ENCODE peak calls at places on chromosomes 1 and 21, in nine cellular contexts. One of them, this sample, is unnamed.

GRCh38 chr1:30427545-30427944 is 295.8 kb downstream of the MATN1 start:
- DNase-seq in heart left ventricle: no peak
- DNase-seq in body of pancreas: no peak
- DNase-seq in prostate gland: peak; percentile 0
- DNase-seq in A549: no peak
- DNase-seq in K562: no peak
- DNase-seq in tibial nerve: no peak
- DNase-seq in suprapubic skin: no peak
- DNase-seq in stomach: no peak
- DNase-seq in this sample: no peak

GRCh38 chr1:214002060-214002459 is 14.3 kb downstream of the PROX1 start:
- DNase-seq in heart left ventricle: no peak
- DNase-seq in body of pancreas: no peak
- DNase-seq in prostate gland: no peak
- DNase-seq in A549: no peak
- DNase-seq in K562: no peak
- DNase-seq in tibial nerve: no peak
- DNase-seq in suprapubic skin: no peak
- DNase-seq in stomach: no peak
- DNase-seq in this sample: no peak

GRCh38 chr1:197471248-197472035 is 203.4 kb downstream of the CRB1 start:
- DNase-seq in heart left ventricle: no peak
- DNase-seq in body of pancreas: no peak
- DNase-seq in prostate gland: no peak
- DNase-seq in A549: no peak
- DNase-seq in K562: no peak
- DNase-seq in tibial nerve: no peak
- DNase-seq in suprapubic skin: no peak
- DNase-seq in stomach: no peak
- DNase-seq in this sample: no peak

GRCh38 chr1:54833146-54833545 is 32.0 kb upstream of the TTC22 start:
- DNase-seq in heart left ventricle: no peak
- DNase-seq in body of pancreas: no peak
- DNase-seq in prostate gland: no peak
- DNase-seq in A549: no peak
- DNase-seq in K562: no peak
- DNase-seq in tibial nerve: no peak
- DNase-seq in suprapubic skin: peak; percentile 58
- DNase-seq in stomach: peak; percentile 18
- DNase-seq in this sample: peak; percentile 55

GRCh38 chr1:161182214-161182613 is 4.9 kb upstream of the B4GALT3 start:
- DNase-seq in heart left ventricle: peak; percentile 13
- DNase-seq in body of pancreas: no peak
- DNase-seq in prostate gland: no peak
- DNase-seq in A549: peak; percentile 30
- DNase-seq in K562: peak; percentile 42
- DNase-seq in tibial nerve: no peak
- DNase-seq in suprapubic skin: no peak
- DNase-seq in stomach: no peak
- DNase-seq in this sample: no peak

GRCh38 chr1:24895511-24895910 is 34.6 kb downstream of the RUNX3 start:
- DNase-seq in heart left ventricle: no peak
- DNase-seq in body of pancreas: no peak
- DNase-seq in prostate gland: no peak
- DNase-seq in A549: no peak
- DNase-seq in K562: no peak
- DNase-seq in tibial nerve: no peak
- DNase-seq in suprapubic skin: no peak
- DNase-seq in stomach: peak; percentile 7
- DNase-seq in this sample: no peak

GRCh38 chr1:13702425-13703127 is 2.6 kb downstream of the PRDM2 start:
- DNase-seq in heart left ventricle: no peak
- DNase-seq in body of pancreas: no peak
- DNase-seq in prostate gland: no peak
- DNase-seq in A549: no peak
- DNase-seq in K562: no peak
- DNase-seq in tibial nerve: no peak
- DNase-seq in suprapubic skin: no peak
- DNase-seq in stomach: no peak
- DNase-seq in this sample: no peak

GRCh38 chr1:163035791-163036249 is 33.3 kb upstream of the RGS4 start:
- DNase-seq in heart left ventricle: no peak
- DNase-seq in body of pancreas: no peak
- DNase-seq in prostate gland: no peak
- DNase-seq in A549: peak; percentile 13
- DNase-seq in K562: no peak
- DNase-seq in tibial nerve: no peak
- DNase-seq in suprapubic skin: no peak
- DNase-seq in stomach: no peak
- DNase-seq in this sample: no peak

GRCh38 chr1:14726606-14727005 is 128.1 kb downstream of the KAZN start:
- DNase-seq in heart left ventricle: no peak
- DNase-seq in body of pancreas: no peak
- DNase-seq in prostate gland: no peak
- DNase-seq in A549: no peak
- DNase-seq in K562: no peak
- DNase-seq in tibial nerve: no peak
- DNase-seq in suprapubic skin: no peak
- DNase-seq in stomach: no peak
- DNase-seq in this sample: no peak

GRCh38 chr1:51214615-51215131 is 21.4 kb upstream of the RNF11 start:
- DNase-seq in heart left ventricle: no peak
- DNase-seq in body of pancreas: no peak
- DNase-seq in prostate gland: no peak
- DNase-seq in A549: no peak
- DNase-seq in K562: no peak
- DNase-seq in tibial nerve: no peak
- DNase-seq in suprapubic skin: no peak
- DNase-seq in stomach: no peak
- DNase-seq in this sample: no peak

GRCh38 chr1:228105996-228106799 is 2.9 kb downstream of the MRPL55 start:
- DNase-seq in heart left ventricle: no peak
- DNase-seq in body of pancreas: no peak
- DNase-seq in prostate gland: no peak
- DNase-seq in A549: no peak
- DNase-seq in K562: peak; percentile 3
- DNase-seq in tibial nerve: no peak
- DNase-seq in suprapubic skin: no peak
- DNase-seq in stomach: no peak
- DNase-seq in this sample: no peak

GRCh38 chr1:59699227-59699847 is 115.4 kb upstream of the HOOK1 start:
- DNase-seq in heart left ventricle: no peak
- DNase-seq in body of pancreas: peak; percentile 42
- DNase-seq in prostate gland: no peak
- DNase-seq in A549: peak; percentile 18
- DNase-seq in K562: peak; percentile 58
- DNase-seq in tibial nerve: no peak
- DNase-seq in suprapubic skin: no peak
- DNase-seq in stomach: no peak
- DNase-seq in this sample: no peak

GRCh38 chr1:220045356-220046051 is 801 bp downstream of the EPRS1 start:
- DNase-seq in heart left ventricle: no peak
- DNase-seq in body of pancreas: no peak
- DNase-seq in prostate gland: no peak
- DNase-seq in A549: peak; percentile 27
- DNase-seq in K562: peak; percentile 29
- DNase-seq in tibial nerve: no peak
- DNase-seq in suprapubic skin: no peak
- DNase-seq in stomach: no peak
- DNase-seq in this sample: no peak

GRCh38 chr1:225811622-225812487 is 1.9 kb downstream of the EPHX1 start:
- DNase-seq in heart left ventricle: no peak
- DNase-seq in body of pancreas: peak; percentile 60
- DNase-seq in prostate gland: no peak
- DNase-seq in A549: peak; percentile 59
- DNase-seq in K562: peak; percentile 43
- DNase-seq in tibial nerve: peak; percentile 57
- DNase-seq in suprapubic skin: no peak
- DNase-seq in stomach: no peak
- DNase-seq in this sample: no peak

GRCh38 chr21:33668180-33668579 is 25.9 kb downstream of the ITSN1 start:
- DNase-seq in heart left ventricle: no peak
- DNase-seq in body of pancreas: no peak
- DNase-seq in prostate gland: no peak
- DNase-seq in A549: no peak
- DNase-seq in K562: no peak
- DNase-seq in tibial nerve: no peak
- DNase-seq in suprapubic skin: no peak
- DNase-seq in stomach: no peak
- DNase-seq in this sample: no peak

GRCh38 chr1:246503341-246503740 is 3.7 kb downstream of the SMYD3 start:
- DNase-seq in heart left ventricle: no peak
- DNase-seq in body of pancreas: no peak
- DNase-seq in prostate gland: peak; percentile 32
- DNase-seq in A549: peak; percentile 53
- DNase-seq in K562: no peak
- DNase-seq in tibial nerve: no peak
- DNase-seq in suprapubic skin: no peak
- DNase-seq in stomach: no peak
- DNase-seq in this sample: no peak

GRCh38 chr1:48775817-48776399 is 783 bp downstream of the BEND5 start:
- DNase-seq in heart left ventricle: no peak
- DNase-seq in body of pancreas: peak; percentile 21
- DNase-seq in prostate gland: no peak
- DNase-seq in A549: no peak
- DNase-seq in K562: no peak
- DNase-seq in tibial nerve: no peak
- DNase-seq in suprapubic skin: no peak
- DNase-seq in stomach: no peak
- DNase-seq in this sample: no peak

GRCh38 chr1:232630894-232631195 is 912 bp upstream of the SIPA1L2 start:
- DNase-seq in heart left ventricle: no peak
- DNase-seq in body of pancreas: no peak
- DNase-seq in prostate gland: no peak
- DNase-seq in A549: no peak
- DNase-seq in K562: no peak
- DNase-seq in tibial nerve: no peak
- DNase-seq in suprapubic skin: no peak
- DNase-seq in stomach: no peak
- DNase-seq in this sample: no peak

GRCh38 chr1:1910651-1911389 is 4.2 kb upstream of the CALML6 start:
- DNase-seq in heart left ventricle: peak; percentile 35
- DNase-seq in body of pancreas: peak; percentile 5
- DNase-seq in prostate gland: no peak
- DNase-seq in A549: no peak
- DNase-seq in K562: no peak
- DNase-seq in tibial nerve: no peak
- DNase-seq in suprapubic skin: no peak
- DNase-seq in stomach: no peak
- DNase-seq in this sample: no peak

GRCh38 chr1:95742591-95743089 is 508.6 kb downstream of the RWDD3 start:
- DNase-seq in heart left ventricle: peak; percentile 49
- DNase-seq in body of pancreas: no peak
- DNase-seq in prostate gland: no peak
- DNase-seq in A549: peak; percentile 17
- DNase-seq in K562: no peak
- DNase-seq in tibial nerve: no peak
- DNase-seq in suprapubic skin: no peak
- DNase-seq in stomach: no peak
- DNase-seq in this sample: no peak

DNA sequence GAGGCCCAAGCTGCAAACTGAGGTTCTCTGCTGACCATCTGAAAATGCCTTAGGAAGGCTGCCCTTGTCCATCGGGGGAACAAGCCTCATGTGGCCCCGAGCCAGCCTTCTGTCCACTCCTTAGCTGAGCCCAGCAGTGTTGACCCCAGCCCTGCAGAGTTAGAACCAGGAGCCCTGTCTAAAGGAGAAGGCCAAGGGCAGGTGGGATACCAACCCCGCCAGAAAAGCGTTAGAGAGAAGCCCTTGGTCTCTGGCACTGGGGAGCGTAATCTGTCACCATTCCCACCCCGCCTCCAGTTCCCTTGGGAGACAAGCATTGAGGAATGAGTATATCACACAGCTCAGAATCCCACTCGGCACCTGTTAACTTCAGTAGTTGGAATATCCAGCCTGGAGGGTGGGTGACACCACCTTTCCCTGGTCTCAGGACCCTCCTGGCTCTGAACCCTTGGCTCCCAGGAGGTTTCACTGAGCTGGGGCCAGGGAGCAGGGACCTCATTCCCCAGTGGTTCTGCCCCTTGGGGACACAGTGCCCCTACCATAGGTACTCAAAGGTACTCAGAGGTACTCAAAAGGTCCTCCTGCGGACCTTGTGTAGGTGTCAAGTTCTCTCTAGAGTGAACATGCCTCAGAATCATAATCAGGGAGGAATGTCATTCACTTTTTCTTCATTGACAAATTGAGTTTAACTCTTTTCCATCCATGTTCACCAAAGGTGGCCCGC is 16.4 kb downstream of the ETS2 start:
- DNase-seq in heart left ventricle: no peak
- DNase-seq in body of pancreas: no peak
- DNase-seq in prostate gland: no peak
- DNase-seq in A549: no peak
- DNase-seq in K562: no peak
- DNase-seq in tibial nerve: no peak
- DNase-seq in suprapubic skin: no peak
- DNase-seq in stomach: no peak
- DNase-seq in this sample: no peak
- H3K4me3 ChIP-seq in heart left ventricle: no peak overlapping the region
- H3K4me3 ChIP-seq in body of pancreas: no peak overlapping the region
- H3K4me3 ChIP-seq in prostate gland: no peak overlapping the region
- H3K4me3 ChIP-seq in A549: no peak overlapping the region
- H3K4me3 ChIP-seq in K562: no peak overlapping the region
- H3K4me3 ChIP-seq in tibial nerve: no peak overlapping the region
- H3K4me3 ChIP-seq in suprapubic skin: no peak overlapping the region
- H3K4me3 ChIP-seq in stomach: no peak overlapping the region
- H3K4me3 ChIP-seq in this sample: no peak overlapping the region

GRCh38 chr1:16631248-16632043 is 18.1 kb upstream of the NBPF1 start:
- DNase-seq in heart left ventricle: peak; percentile 35
- DNase-seq in body of pancreas: peak; percentile 14
- DNase-seq in prostate gland: no peak
- DNase-seq in A549: no peak
- DNase-seq in K562: peak; percentile 50
- DNase-seq in tibial nerve: no peak
- DNase-seq in suprapubic skin: peak; percentile 86
- DNase-seq in stomach: peak; percentile 34
- DNase-seq in this sample: peak; percentile 94
- TF ChIP-seq POLR2A in heart left ventricle: no peak
- TF ChIP-seq POLR2A in body of pancreas: no peak
- TF ChIP-seq POLR2A in prostate gland: no peak
- TF ChIP-seq POLR2A in A549: no peak
- TF ChIP-seq POLR2A in K562: peak; percentile 41
- TF ChIP-seq POLR2A in tibial nerve: no peak
- TF ChIP-seq POLR2A in suprapubic skin: no peak
- TF ChIP-seq POLR2A in stomach: no peak
- TF ChIP-seq POLR2A in this sample: no peak

GRCh38 chr1:177983824-177984528 is 14.1 kb upstream of the SEC16B start:
- DNase-seq in heart left ventricle: peak; percentile 65
- DNase-seq in body of pancreas: peak; percentile 81
- DNase-seq in prostate gland: no peak
- DNase-seq in A549: peak; percentile 34
- DNase-seq in K562: no peak
- DNase-seq in tibial nerve: peak; percentile 62
- DNase-seq in suprapubic skin: no peak
- DNase-seq in stomach: no peak
- DNase-seq in this sample: no peak
- H3K4me3 ChIP-seq in heart left ventricle: peak overlapping the region; percentile 6
- H3K4me3 ChIP-seq in body of pancreas: peak overlapping the region; percentile 9
- H3K4me3 ChIP-seq in prostate gland: no peak overlapping the region
- H3K4me3 ChIP-seq in A549: no peak overlapping the region
- H3K4me3 ChIP-seq in K562: no peak overlapping the region
- H3K4me3 ChIP-seq in tibial nerve: no peak overlapping the region
- H3K4me3 ChIP-seq in suprapubic skin: peak overlapping the region; percentile 32
- H3K4me3 ChIP-seq in stomach: no peak overlapping the region
- H3K4me3 ChIP-seq in this sample: peak overlapping the region; percentile 29

GRCh38 chr1:115098979-115099692 is 9.8 kb upstream of the TSPAN2 start:
- DNase-seq in heart left ventricle: peak; percentile 45
- DNase-seq in body of pancreas: peak; percentile 41
- DNase-seq in prostate gland: peak; percentile 76
- DNase-seq in A549: peak; percentile 46
- DNase-seq in K562: no peak
- DNase-seq in tibial nerve: no peak
- DNase-seq in suprapubic skin: no peak
- DNase-seq in stomach: peak; percentile 52
- DNase-seq in this sample: no peak
- TF ChIP-seq POLR2A in heart left ventricle: no peak
- TF ChIP-seq POLR2A in body of pancreas: no peak
- TF ChIP-seq POLR2A in prostate gland: peak; percentile 34
- TF ChIP-seq POLR2A in A549: no peak
- TF ChIP-seq POLR2A in K562: no peak
- TF ChIP-seq POLR2A in tibial nerve: no peak
- TF ChIP-seq POLR2A in suprapubic skin: no peak
- TF ChIP-seq POLR2A in stomach: no peak
- TF ChIP-seq POLR2A in this sample: no peak